ENCODE peak calls at places on chromosomes 16 and 17, in ten cellular contexts. B is prostate gland; F is upper lobe of left lung; X is Karpas-422; D is stomach; Q is Peyer's patch; O is neural progenitor cell; N is MM.1S; K is HL-60; U is CD8-positive, alpha-beta memory T cell. H is an unnamed sample.
A peak's percentile ranks its signal among the peaks of the same experiment; 100 is the strongest.

GRCh38 chr16:78925071-78925714 is 675.3 kb downstream of the MAF start:
- DNase-seq in F (peak; percentile 45), O (peak; percentile 28), X (peak; percentile 74), N (peak; percentile 59), U (peak; percentile 2), D (peak; percentile 51), K (peak; percentile 19), B (no peak), Q (no peak), H (no peak)

GRCh38 chr17:8397636-8398035 is at the start of gene RNF222:
- DNase-seq in B (no peak), X (no peak), D (no peak), U (no peak), Q (no peak), K (no peak), O (no peak), F (no peak), N (no peak), H (no peak)

GRCh38 chr16:50152386-50152806 is 710 bp upstream of the TENT4B start:
- DNase-seq in N (peak; percentile 60), F (peak; percentile 40), X (no peak), K (peak; percentile 51), O (no peak), U (peak; percentile 64), B (peak; percentile 20), Q (peak; percentile 64), D (peak; percentile 49), H (no peak)

GRCh38 chr17:32903774-32904673 is 23.9 kb upstream of the TMEM98 start:
- DNase-seq in F (no peak), B (no peak), U (no peak), O (no peak), Q (no peak), N (no peak), D (no peak), X (no peak), K (no peak), H (no peak)

GRCh38 chr17:78364436-78365281 is 4.8 kb upstream of the SOCS3 start:
- DNase-seq in K (peak; percentile 53), F (no peak), B (no peak), Q (no peak), O (peak; percentile 81), D (no peak), N (no peak), U (no peak), X (no peak), H (no peak)

GRCh38 chr17:15453246-15453645 is 14.2 kb downstream of the CDRT4 start:
- DNase-seq in X (no peak), U (no peak), Q (no peak), O (no peak), B (no peak), K (no peak), D (no peak), N (no peak), F (no peak), H (no peak)

GRCh38 chr17:79088997-79089328 is 14.3 kb downstream of the ENGASE start:
- DNase-seq in K (no peak), X (no peak), U (no peak), F (no peak), N (no peak), B (no peak), D (no peak), Q (no peak), O (no peak), H (no peak)

GRCh38 chr17:45406107-45406506 is 26.6 kb downstream of the ARHGAP27 start:
- DNase-seq in K (peak; percentile 47), N (no peak), X (no peak), D (no peak), B (no peak), Q (no peak), O (no peak), F (no peak), U (no peak), H (no peak)

GRCh38 chr16:58196898-58197313 is 1.0 kb downstream of the CSNK2A2 start:
- DNase-seq in U (no peak), N (no peak), X (peak; percentile 50), O (peak; percentile 19), F (no peak), D (no peak), Q (no peak), B (no peak), K (no peak), H (no peak)

GRCh38 chr17:43664096-43664495 is 2.4 kb upstream of the MEOX1 start:
- DNase-seq in O (no peak), D (no peak), Q (no peak), U (no peak), K (no peak), F (no peak), X (no peak), N (no peak), B (no peak), H (no peak)

GRCh38 chr17:43662432-43663141 is 865 bp upstream of the MEOX1 start:
- DNase-seq in B (no peak), Q (no peak), N (peak; percentile 49), K (no peak), X (no peak), F (no peak), D (no peak), U (no peak), O (no peak), H (no peak)

GRCh38 chr17:43665387-43666101 is 3.8 kb upstream of the MEOX1 start:
- DNase-seq in O (no peak), U (no peak), N (no peak), D (no peak), F (no peak), X (no peak), K (no peak), B (no peak), Q (no peak), H (no peak)

GRCh38 chr17:43663383-43663782 is 1.7 kb upstream of the MEOX1 start:
- DNase-seq in B (no peak), D (no peak), X (no peak), U (no peak), N (no peak), F (no peak), Q (no peak), O (no peak), K (no peak), H (no peak)

GRCh38 chr17:43665038-43665386 is 3.3 kb upstream of the MEOX1 start:
- DNase-seq in Q (no peak), O (peak; percentile 58), F (no peak), U (no peak), D (no peak), X (no peak), B (no peak), N (no peak), K (no peak), H (no peak)
- H3K27ac ChIP-seq in Q (peak overlapping the region; percentile 10), O (no peak overlapping the region), F (no peak overlapping the region), U (no peak overlapping the region), D (peak overlapping the region; percentile 33), X (no peak overlapping the region), B (no peak overlapping the region), N (no peak overlapping the region), K (no peak overlapping the region), H (no peak overlapping the region)

DNA sequence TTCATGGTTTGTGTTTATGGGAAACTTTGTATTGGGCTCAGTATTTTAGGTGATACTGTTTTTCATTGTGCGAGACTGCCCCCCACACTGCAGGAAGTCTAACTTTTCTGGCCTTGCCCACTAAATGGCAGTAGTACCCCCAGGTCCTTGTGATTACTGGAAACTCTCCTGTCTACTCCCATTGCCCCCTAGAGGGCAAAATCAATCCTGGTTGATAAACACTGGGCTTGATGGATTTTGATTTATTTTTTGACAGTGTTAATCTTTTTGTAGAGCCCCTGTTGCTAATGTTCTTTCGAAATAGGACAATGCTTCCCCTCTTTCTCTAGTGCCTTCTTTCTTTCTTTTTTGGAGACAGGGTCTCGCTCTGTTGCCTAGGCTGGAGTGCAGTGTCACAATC is 15.5 kb downstream of the METTL9 start:
- DNase-seq in K (no peak), B (no peak), F (no peak), D (no peak), Q (no peak), N (no peak), O (no peak), U (no peak), X (no peak), H (no peak)
- H3K27ac ChIP-seq in K (no peak overlapping the region), B (no peak overlapping the region), F (no peak overlapping the region), D (no peak overlapping the region), Q (no peak overlapping the region), N (no peak overlapping the region), O (no peak overlapping the region), U (no peak overlapping the region), X (no peak overlapping the region), H (no peak overlapping the region)

GRCh38 chr16:85936761-85937343 is 37.9 kb downstream of the IRF8 start:
- DNase-seq in X (no peak), N (no peak), F (no peak), Q (no peak), O (no peak), U (no peak), K (no peak), D (no peak), B (no peak), H (no peak)
- H3K27ac ChIP-seq in X (peak overlapping the region; percentile 81), N (no peak overlapping the region), F (no peak overlapping the region), Q (peak overlapping the region; percentile 21), O (no peak overlapping the region), U (peak overlapping the region; percentile 32), K (peak overlapping the region; percentile 55), D (no peak overlapping the region), B (no peak overlapping the region), H (no peak overlapping the region)

GRCh38 chr16:67874147-67874771 is 1.4 kb downstream of the EDC4 start:
- DNase-seq in U (no peak), F (no peak), Q (no peak), X (no peak), D (no peak), B (no peak), O (no peak), N (no peak), K (no peak), H (no peak)

GRCh38 chr16:67872631-67873434 is at the start of gene EDC4:
- DNase-seq in F (peak; percentile 88), N (peak; percentile 84), D (peak; percentile 85), U (peak; percentile 84), K (peak; percentile 79), X (peak; percentile 94), B (peak; percentile 48), Q (peak; percentile 81), O (peak; percentile 75), H (no peak)

GRCh38 chr16:67871256-67871655 is 1.6 kb upstream of the EDC4 start:
- DNase-seq in D (no peak), K (no peak), Q (no peak), U (no peak), N (no peak), X (no peak), F (no peak), O (no peak), B (no peak), H (no peak)

GRCh38 chr16:67873435-67874146 is 739 bp downstream of the EDC4 start:
- DNase-seq in X (peak; percentile 57), N (no peak), Q (no peak), F (no peak), B (no peak), O (no peak), U (no peak), K (no peak), D (no peak), H (no peak)

DNA sequence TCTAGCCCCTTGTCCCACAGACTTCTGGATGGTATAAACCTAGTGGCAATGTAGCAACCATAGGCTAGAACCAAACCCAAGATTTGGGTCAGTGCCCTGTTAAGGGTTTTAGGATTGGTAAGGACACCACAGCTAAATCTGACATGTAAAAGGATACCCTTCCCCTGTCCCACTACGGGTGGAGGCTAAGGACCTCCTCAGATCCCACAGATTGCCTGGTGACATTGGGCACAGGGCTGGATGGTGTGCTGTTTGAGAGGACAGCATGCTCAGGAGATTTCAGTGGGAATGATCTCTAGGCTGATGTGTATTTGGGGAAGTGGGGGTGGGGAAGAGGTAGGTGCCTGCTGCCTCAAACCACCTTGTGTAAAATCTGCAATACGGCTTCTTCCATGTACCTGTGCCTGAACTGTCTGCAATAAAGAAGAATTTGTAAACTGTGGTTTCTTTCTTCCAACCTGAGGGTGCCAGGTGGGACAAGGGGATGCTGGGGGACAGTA is 671 bp upstream of the EDC4 start:
- DNase-seq in N (no peak), K (peak; percentile 50), U (no peak), Q (no peak), D (no peak), X (peak; percentile 48), O (no peak), F (no peak), B (no peak), H (no peak)
- H3K27ac ChIP-seq in N (peak overlapping the region; percentile 39), K (peak overlapping the region; percentile 79), U (peak overlapping the region; percentile 91), Q (peak overlapping the region; percentile 77), D (peak overlapping the region; percentile 80), X (no peak overlapping the region), O (peak overlapping the region; percentile 11), F (peak overlapping the region; percentile 80), B (peak overlapping the region; percentile 74), H (peak overlapping the region; percentile 46)

H was measured in epithelial cell of prostate.